ENCODE peak calls at places on chromosome 4, in eight cellular contexts. A, O, Q, U, B, J, K and L are unnamed samples.

GRCh38 chr4:4849106-4849505 is 10.4 kb upstream of the MSX1 start:
- DNase-seq in J (no peak), O (no peak), B (no peak), K (no peak), Q (no peak), U (no peak), A (no peak), L (no peak)

GRCh38 chr4:104015680-104016079 is 295.9 kb upstream of the TACR3 start:
- DNase-seq in J (no peak), O (peak; percentile 1), A (peak; percentile 8), B (no peak), U (no peak), Q (no peak), K (no peak), L (no peak)

GRCh38 chr4:113979157-113979972 is at the start of gene ARSJ:
- DNase-seq in K (peak; percentile 49), O (peak; percentile 79), J (no peak), A (peak; percentile 88), B (no peak), U (peak; percentile 88), Q (peak; percentile 51), L (no peak)

GRCh38 chr4:7815562-7815961 is 124.1 kb downstream of the AFAP1 start:
- DNase-seq in K (no peak), U (peak; percentile 87), A (peak; percentile 86), B (no peak), J (no peak), O (peak; percentile 91), Q (no peak), L (no peak)

GRCh38 chr4:145840162-145840768 is 98.4 kb downstream of the ZNF827 start:
- DNase-seq in O (peak; percentile 65), K (no peak), J (peak; percentile 5), U (peak; percentile 38), Q (no peak), B (peak; percentile 38), A (peak; percentile 55), L (no peak)

GRCh38 chr4:94621491-94622080 is 136.2 kb upstream of the BMPR1B start:
- DNase-seq in O (peak; percentile 75), J (no peak), Q (no peak), A (peak; percentile 58), U (peak; percentile 61), B (peak; percentile 40), K (no peak), L (no peak)

GRCh38 chr4:183876268-183876934 is 28.7 kb upstream of the STOX2 start:
- DNase-seq in B (no peak), K (peak; percentile 45), Q (peak; percentile 83), U (peak; percentile 85), A (peak; percentile 87), O (peak; percentile 39), J (no peak), L (no peak)

GRCh38 chr4:104907074-104907649 is 239.5 kb upstream of the TET2 start:
- DNase-seq in Q (no peak), A (no peak), B (no peak), K (no peak), O (no peak), U (no peak), J (no peak), L (no peak)

GRCh38 chr4:164536829-164537228 is 217.1 kb upstream of the SMIM31 start:
- DNase-seq in U (peak; percentile 7), Q (no peak), J (no peak), K (peak; percentile 77), O (peak; percentile 41), A (peak; percentile 94), B (no peak), L (no peak)

GRCh38 chr4:152939655-152940054 is 3.5 kb downstream of the FHDC1 start:
- DNase-seq in J (no peak), B (no peak), U (no peak), A (no peak), K (no peak), Q (no peak), O (no peak), L (no peak)

GRCh38 chr4:152945639-152946038 is 9.5 kb downstream of the FHDC1 start:
- DNase-seq in B (no peak), K (no peak), U (no peak), Q (no peak), A (no peak), O (no peak), J (no peak), L (no peak)

GRCh38 chr4:152943673-152944072 is 7.5 kb downstream of the FHDC1 start:
- DNase-seq in B (no peak), A (no peak), Q (no peak), J (no peak), O (peak; percentile 41), U (peak; percentile 44), K (no peak), L (no peak)

GRCh38 chr4:152944678-152945320 is 8.7 kb downstream of the FHDC1 start:
- DNase-seq in A (no peak), J (no peak), U (no peak), Q (no peak), O (no peak), K (no peak), B (no peak), L (no peak)

DNA sequence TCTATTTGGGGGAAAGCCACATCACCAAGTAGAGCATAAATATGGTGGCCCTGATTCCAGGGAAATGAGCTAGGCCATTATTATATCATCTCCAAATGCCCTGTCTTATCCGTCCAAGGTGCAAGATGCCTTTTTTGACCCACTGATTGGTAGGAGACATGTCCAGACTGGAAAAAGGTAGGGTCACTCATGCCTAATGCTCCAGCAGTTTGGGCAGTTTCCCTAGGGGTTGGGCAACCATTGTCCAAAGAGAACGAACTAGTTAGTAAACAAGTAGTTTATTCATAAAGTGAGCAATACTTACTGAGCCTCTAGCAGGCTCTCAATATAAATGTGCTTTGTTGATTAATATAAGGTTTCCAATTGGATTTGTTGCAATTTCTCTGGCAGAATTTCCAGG is 6.2 kb downstream of the FHDC1 start:
- DNase-seq in A (no peak), B (no peak), K (no peak), J (no peak), Q (no peak), O (no peak), U (no peak), L (no peak)
- H3K4me3 ChIP-seq in A (no peak overlapping the region), B (no peak overlapping the region), K (no peak overlapping the region), J (no peak overlapping the region), Q (no peak overlapping the region), O (no peak overlapping the region), U (no peak overlapping the region), L (no peak overlapping the region)

GRCh38 chr4:54189140-54189539 is 40.0 kb upstream of the PDGFRA start:
- DNase-seq in U (peak; percentile 64), B (no peak), K (no peak), J (no peak), Q (no peak), A (peak; percentile 12), O (peak; percentile 75), L (no peak)

GRCh38 chr4:54197926-54198325 is 31.2 kb upstream of the PDGFRA start:
- DNase-seq in B (no peak), J (no peak), K (no peak), O (no peak), A (no peak), U (no peak), Q (no peak), L (no peak)

GRCh38 chr4:54187148-54187547 is 41.9 kb upstream of the PDGFRA start:
- DNase-seq in A (no peak), J (no peak), U (no peak), K (no peak), Q (peak; percentile 36), O (no peak), B (no peak), L (no peak)

DNA sequence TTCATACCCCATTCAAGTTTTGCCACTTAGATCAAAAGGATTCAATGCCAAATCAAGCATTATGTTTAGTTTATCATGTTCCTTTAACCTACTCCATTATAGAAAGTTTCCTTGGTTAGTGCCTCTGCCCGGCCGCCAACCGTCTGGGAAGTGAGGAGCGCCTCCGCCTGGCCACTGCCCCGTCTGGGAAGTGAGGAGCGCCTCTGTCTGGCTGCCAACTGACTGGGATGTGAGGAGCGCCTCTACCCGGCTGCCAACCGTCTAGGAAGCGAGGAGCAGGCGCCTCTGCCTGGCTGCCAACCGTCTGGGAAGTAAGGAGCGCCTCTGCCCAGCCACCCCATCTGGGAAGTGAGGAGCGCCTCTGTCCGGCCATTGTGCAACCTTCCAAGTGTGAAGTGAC is 36.3 kb upstream of the PDGFRA start:
- DNase-seq in B (no peak), O (no peak), A (no peak), U (no peak), K (no peak), J (no peak), Q (no peak), L (no peak)
- TF ChIP-seq CTCF in B (no peak), O (no peak), A (no peak), U (no peak), K (no peak), J (no peak), Q (no peak), L (no peak)

DNA sequence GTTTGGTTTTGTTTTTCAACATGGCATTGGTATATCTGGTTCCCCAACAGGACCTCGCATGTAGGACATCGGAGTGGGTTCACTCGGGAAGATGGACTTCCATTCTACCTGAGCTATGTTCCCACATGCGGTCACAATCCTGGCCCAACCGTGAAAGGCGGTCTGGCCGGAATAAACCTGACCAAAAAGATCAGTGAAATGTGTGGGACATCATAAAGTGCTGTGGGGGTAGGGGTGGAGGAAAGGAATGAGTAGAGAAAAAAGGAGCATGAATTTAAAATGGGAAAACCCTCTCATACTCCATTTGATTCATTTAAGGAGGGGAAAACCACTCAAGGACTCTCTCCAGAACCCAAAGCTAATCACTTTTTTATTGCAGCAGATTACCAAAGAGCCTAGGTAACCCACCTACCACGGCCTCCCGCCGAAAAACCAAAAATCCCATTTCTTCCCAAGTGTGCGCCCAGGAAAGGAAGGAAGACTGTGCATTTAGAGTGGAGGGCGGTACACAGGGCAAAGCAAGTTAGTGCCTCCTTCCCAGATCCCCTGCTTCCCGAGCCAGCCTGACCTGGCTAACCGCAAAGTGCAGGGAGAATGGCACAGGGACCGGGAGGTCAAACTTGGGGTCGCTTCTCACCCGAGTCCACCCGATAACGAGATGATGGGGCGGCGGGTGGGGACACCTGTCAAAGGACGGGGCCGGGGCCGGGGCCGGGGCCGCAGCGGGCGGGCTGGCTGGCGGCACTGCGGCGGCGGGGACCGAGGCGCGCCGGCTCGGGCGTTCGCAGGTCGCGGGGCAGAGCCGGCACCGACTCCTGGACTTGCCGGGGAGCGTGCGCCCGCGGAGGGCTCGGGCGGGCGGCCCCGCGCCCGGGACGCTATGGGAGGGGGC is 689 bp downstream of the TMEM150C start:
- DNase-seq in U (no peak), Q (no peak), K (no peak), A (no peak), O (no peak), J (no peak), B (no peak), L (no peak)
- H3K4me3 ChIP-seq in U (peak overlapping the region; percentile 68), Q (peak overlapping the region; percentile 83), K (peak overlapping the region; percentile 48), A (peak overlapping the region; percentile 38), O (peak overlapping the region; percentile 50), J (peak overlapping the region; percentile 13), B (no peak overlapping the region), L (peak overlapping the region; percentile 56)

GRCh38 chr4:186719925-186720694 is 3.5 kb downstream of the FAT1 start:
- DNase-seq in K (no peak), A (peak; percentile 53), J (no peak), Q (no peak), O (peak; percentile 75), U (no peak), B (no peak), L (no peak)
- TF ChIP-seq CTCF in K (peak; percentile 44), A (peak; percentile 36), J (peak; percentile 29), Q (peak; percentile 35), O (peak; percentile 64), U (peak; percentile 39), B (peak; percentile 61), L (peak; percentile 56)

DNA sequence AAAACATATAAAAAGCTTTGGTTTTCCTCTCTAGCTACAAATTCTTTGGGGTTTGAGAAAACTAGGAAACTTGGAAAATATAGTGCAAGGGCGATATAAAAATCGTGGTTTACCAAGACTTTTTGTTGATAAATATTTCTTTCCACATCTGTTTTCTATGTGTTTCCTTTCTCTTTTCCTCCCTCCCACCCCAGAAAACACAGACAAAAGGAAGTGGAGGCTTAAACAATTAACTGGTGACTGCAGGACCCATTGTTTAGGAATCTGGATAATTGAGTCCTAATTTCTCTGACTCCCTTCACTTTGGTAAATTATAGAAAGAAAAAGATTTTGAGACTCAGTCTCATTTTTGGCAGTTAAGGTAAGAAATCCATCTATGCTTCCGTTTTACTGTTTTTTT is 203.8 kb downstream of the SPRY1 start:
- DNase-seq in U (no peak), J (no peak), Q (no peak), O (no peak), A (no peak), K (no peak), B (no peak), L (no peak)
- H3K4me3 ChIP-seq in U (no peak overlapping the region), J (no peak overlapping the region), Q (no peak overlapping the region), O (no peak overlapping the region), A (no peak overlapping the region), K (no peak overlapping the region), B (no peak overlapping the region), L (no peak overlapping the region)